ENCODE peak calls at places on chromosomes 11 and 22, in five cellular contexts. One of them, this sample, is unnamed. For H3K9me3, the result is how much of the 10 kb centered on the place peaks cover.

GRCh38 chr11:71495286-71496090 is 31.6 kb upstream of the KRTAP5-7 start:
- DNase-seq in CD8-positive, alpha-beta T cell: no peak
- DNase-seq in HCT116: no peak
- DNase-seq in suprapubic skin: peak
- DNase-seq in tibial nerve: no peak
- DNase-seq in this sample: no peak

GRCh38 chr22:39244073-39244495 is 698 bp downstream of the PDGFB start:
- DNase-seq in CD8-positive, alpha-beta T cell: no peak
- DNase-seq in tibial nerve: no peak
- DNase-seq in suprapubic skin: no peak
- DNase-seq in HCT116: no peak
- DNase-seq in this sample: no peak

GRCh38 chr11:27524155-27524554 is 17.6 kb upstream of the LIN7C start:
- DNase-seq in HCT116: peak
- DNase-seq in tibial nerve: no peak
- DNase-seq in suprapubic skin: no peak
- DNase-seq in CD8-positive, alpha-beta T cell: no peak
- DNase-seq in this sample: no peak

GRCh38 chr11:113831314-113831713 is 44.1 kb downstream of the USP28 start:
- DNase-seq in HCT116: no peak
- DNase-seq in tibial nerve: no peak
- DNase-seq in suprapubic skin: no peak
- DNase-seq in CD8-positive, alpha-beta T cell: no peak
- DNase-seq in this sample: no peak

GRCh38 chr11:38503876-38504275 is 1905.8 kb upstream of the RAG2 start:
- DNase-seq in tibial nerve: no peak
- DNase-seq in suprapubic skin: no peak
- DNase-seq in CD8-positive, alpha-beta T cell: no peak
- DNase-seq in HCT116: no peak
- DNase-seq in this sample: no peak

GRCh38 chr11:68968306-68969255 is 12.2 kb downstream of the MRGPRD start:
- DNase-seq in CD8-positive, alpha-beta T cell: no peak
- DNase-seq in suprapubic skin: peak
- DNase-seq in HCT116: no peak
- DNase-seq in tibial nerve: no peak
- DNase-seq in this sample: no peak

GRCh38 chr11:66277475-66278391 is at the start of gene CNIH2:
- DNase-seq in HCT116: no peak
- DNase-seq in tibial nerve: no peak
- DNase-seq in suprapubic skin: no peak
- DNase-seq in CD8-positive, alpha-beta T cell: no peak
- DNase-seq in this sample: peak

GRCh38 chr22:37716708-37717107 is 19.9 kb downstream of the TRIOBP start:
- DNase-seq in suprapubic skin: no peak
- DNase-seq in CD8-positive, alpha-beta T cell: no peak
- DNase-seq in tibial nerve: no peak
- DNase-seq in HCT116: no peak
- DNase-seq in this sample: no peak

GRCh38 chr11:46278387-46279173 is 1.1 kb downstream of the CREB3L1 start:
- DNase-seq in HCT116: no peak
- DNase-seq in suprapubic skin: no peak
- DNase-seq in tibial nerve: no peak
- DNase-seq in CD8-positive, alpha-beta T cell: no peak
- DNase-seq in this sample: peak

GRCh38 chr11:69348414-69349235 is 54.7 kb downstream of the MYEOV start:
- DNase-seq in CD8-positive, alpha-beta T cell: no peak
- DNase-seq in tibial nerve: no peak
- DNase-seq in HCT116: no peak
- DNase-seq in suprapubic skin: peak
- DNase-seq in this sample: no peak

GRCh38 chr11:87035976-87036583 is 1.7 kb upstream of the TMEM135 start:
- DNase-seq in tibial nerve: no peak
- DNase-seq in HCT116: no peak
- DNase-seq in CD8-positive, alpha-beta T cell: no peak
- DNase-seq in suprapubic skin: no peak
- DNase-seq in this sample: no peak

GRCh38 chr11:131290111-131290510 is 80.3 kb upstream of the NTM start:
- DNase-seq in HCT116: no peak
- DNase-seq in CD8-positive, alpha-beta T cell: no peak
- DNase-seq in tibial nerve: no peak
- DNase-seq in suprapubic skin: no peak
- DNase-seq in this sample: no peak

GRCh38 chr22:41820447-41820846 is 12.5 kb upstream of the SREBF2 start:
- DNase-seq in tibial nerve: no peak
- DNase-seq in HCT116: no peak
- DNase-seq in CD8-positive, alpha-beta T cell: no peak
- DNase-seq in suprapubic skin: no peak
- DNase-seq in this sample: no peak

GRCh38 chr11:18455686-18456372 is at the start of gene LDHAL6A:
- DNase-seq in suprapubic skin: no peak
- DNase-seq in CD8-positive, alpha-beta T cell: no peak
- DNase-seq in HCT116: no peak
- DNase-seq in tibial nerve: no peak
- DNase-seq in this sample: no peak

GRCh38 chr11:12961615-12962014 is 47.5 kb upstream of the RASSF10 start:
- DNase-seq in CD8-positive, alpha-beta T cell: no peak
- DNase-seq in suprapubic skin: no peak
- DNase-seq in HCT116: no peak
- DNase-seq in tibial nerve: no peak
- DNase-seq in this sample: no peak

GRCh38 chr22:29727248-29727551 is 7.4 kb downstream of the CABP7 start:
- DNase-seq in HCT116: no peak
- DNase-seq in suprapubic skin: no peak
- DNase-seq in CD8-positive, alpha-beta T cell: no peak
- DNase-seq in tibial nerve: no peak
- DNase-seq in this sample: no peak

GRCh38 chr11:20363500-20364411 is at the start of gene HTATIP2:
- DNase-seq in HCT116: no peak
- DNase-seq in CD8-positive, alpha-beta T cell: peak
- DNase-seq in tibial nerve: no peak
- DNase-seq in suprapubic skin: peak
- DNase-seq in this sample: peak

GRCh38 chr11:124194696-124195418 is 11.7 kb downstream of the OR10D3 start:
- DNase-seq in CD8-positive, alpha-beta T cell: no peak
- DNase-seq in suprapubic skin: no peak
- DNase-seq in tibial nerve: no peak
- DNase-seq in HCT116: peak
- DNase-seq in this sample: no peak

GRCh38 chr11:104275992-104276391 is 112.0 kb upstream of the PDGFD start:
- DNase-seq in CD8-positive, alpha-beta T cell: no peak
- DNase-seq in suprapubic skin: no peak
- DNase-seq in HCT116: no peak
- DNase-seq in tibial nerve: no peak
- DNase-seq in this sample: no peak

GRCh38 chr22:35330258-35330861 is 30.7 kb downstream of the TOM1 start:
- DNase-seq in CD8-positive, alpha-beta T cell: no peak
- DNase-seq in HCT116: no peak
- DNase-seq in tibial nerve: peak
- DNase-seq in suprapubic skin: peak
- DNase-seq in this sample: no peak

GRCh38 chr11:58434217-58434616 is 6.3 kb upstream of the OR5B2 start:
- DNase-seq in CD8-positive, alpha-beta T cell: no peak
- DNase-seq in suprapubic skin: no peak
- DNase-seq in HCT116: no peak
- DNase-seq in tibial nerve: no peak
- DNase-seq in this sample: no peak

GRCh38 chr11:68200639-68201038 is 12.5 kb downstream of the KMT5B start:
- DNase-seq in HCT116: no peak
- DNase-seq in suprapubic skin: no peak
- DNase-seq in CD8-positive, alpha-beta T cell: no peak
- DNase-seq in tibial nerve: no peak
- DNase-seq in this sample: no peak

GRCh38 chr22:37300551-37301017 is 18.3 kb downstream of the CYTH4 start:
- DNase-seq in suprapubic skin: no peak
- DNase-seq in CD8-positive, alpha-beta T cell: no peak
- DNase-seq in HCT116: no peak
- DNase-seq in tibial nerve: no peak
- DNase-seq in this sample: no peak

GRCh38 chr11:20443596-20443995 is 56.1 kb downstream of the PRMT3 start:
- DNase-seq in HCT116: peak
- DNase-seq in suprapubic skin: no peak
- DNase-seq in tibial nerve: no peak
- DNase-seq in CD8-positive, alpha-beta T cell: no peak
- DNase-seq in this sample: no peak

GRCh38 chr22:27737521-27737920 is 64.0 kb downstream of the MN1 start:
- DNase-seq in CD8-positive, alpha-beta T cell: no peak
- DNase-seq in suprapubic skin: no peak
- DNase-seq in HCT116: no peak
- DNase-seq in tibial nerve: no peak
- DNase-seq in this sample: no peak

GRCh38 chr22:39959640-39960447 is at the start of gene TMA7B:
- DNase-seq in suprapubic skin: no peak
- DNase-seq in HCT116: no peak
- DNase-seq in CD8-positive, alpha-beta T cell: no peak
- DNase-seq in tibial nerve: no peak
- DNase-seq in this sample: peak

GRCh38 chr11:104897891-104898684 is at the start of gene CASP12:
- DNase-seq in suprapubic skin: no peak
- DNase-seq in CD8-positive, alpha-beta T cell: no peak
- DNase-seq in HCT116: no peak
- DNase-seq in tibial nerve: no peak
- DNase-seq in this sample: no peak

GRCh38 chr11:56841210-56841810 is 92.8 kb upstream of the OR9G4 start:
- DNase-seq in suprapubic skin: no peak
- DNase-seq in tibial nerve: no peak
- DNase-seq in CD8-positive, alpha-beta T cell: no peak
- DNase-seq in HCT116: peak
- DNase-seq in this sample: no peak

GRCh38 chr22:37843746-37844089 is 416 bp downstream of the ANKRD54 start:
- DNase-seq in HCT116: no peak
- DNase-seq in CD8-positive, alpha-beta T cell: no peak
- DNase-seq in suprapubic skin: no peak
- DNase-seq in tibial nerve: peak
- DNase-seq in this sample: peak

GRCh38 chr11:17648528-17648927 is 70.8 kb upstream of the MYOD1 start:
- DNase-seq in HCT116: no peak
- DNase-seq in suprapubic skin: no peak
- DNase-seq in tibial nerve: no peak
- DNase-seq in CD8-positive, alpha-beta T cell: no peak
- DNase-seq in this sample: no peak

GRCh38 chr11:78834886-78835285 is 260.2 kb upstream of the NARS2 start:
- DNase-seq in suprapubic skin: no peak
- DNase-seq in HCT116: no peak
- DNase-seq in tibial nerve: no peak
- DNase-seq in CD8-positive, alpha-beta T cell: no peak
- DNase-seq in this sample: no peak

GRCh38 chr11:8906629-8907028 is 4.4 kb upstream of the AKIP1 start:
- DNase-seq in tibial nerve: no peak
- DNase-seq in suprapubic skin: no peak
- DNase-seq in CD8-positive, alpha-beta T cell: no peak
- DNase-seq in HCT116: peak
- DNase-seq in this sample: no peak

GRCh38 chr11:34840736-34841386 is 75.3 kb downstream of the APIP start:
- DNase-seq in tibial nerve: no peak
- DNase-seq in CD8-positive, alpha-beta T cell: no peak
- DNase-seq in HCT116: peak
- DNase-seq in suprapubic skin: no peak
- DNase-seq in this sample: no peak

GRCh38 chr11:662689-663274 is 25.7 kb downstream of the DRD4 start:
- DNase-seq in suprapubic skin: no peak
- DNase-seq in HCT116: peak
- DNase-seq in tibial nerve: peak
- DNase-seq in CD8-positive, alpha-beta T cell: no peak
- DNase-seq in this sample: no peak

GRCh38 chr22:37564111-37564711 is 3.9 kb downstream of the CDC42EP1 start:
- DNase-seq in suprapubic skin: no peak
- DNase-seq in tibial nerve: no peak
- DNase-seq in CD8-positive, alpha-beta T cell: no peak
- DNase-seq in HCT116: no peak
- DNase-seq in this sample: no peak

GRCh38 chr11:69380921-69381581 is 87.1 kb downstream of the MYEOV start:
- DNase-seq in suprapubic skin: peak
- DNase-seq in HCT116: no peak
- DNase-seq in CD8-positive, alpha-beta T cell: no peak
- DNase-seq in tibial nerve: peak
- DNase-seq in this sample: no peak

GRCh38 chr11:115576606-115577005 is 72.4 kb upstream of the CADM1 start:
- DNase-seq in tibial nerve: no peak
- DNase-seq in HCT116: no peak
- DNase-seq in CD8-positive, alpha-beta T cell: no peak
- DNase-seq in suprapubic skin: no peak
- DNase-seq in this sample: no peak
- H3K9me3 ChIP-seq in tibial nerve: under half
- H3K9me3 ChIP-seq in HCT116: under half
- H3K9me3 ChIP-seq in CD8-positive, alpha-beta T cell: under half
- H3K9me3 ChIP-seq in suprapubic skin: under half
- H3K9me3 ChIP-seq in this sample: under half

DNA sequence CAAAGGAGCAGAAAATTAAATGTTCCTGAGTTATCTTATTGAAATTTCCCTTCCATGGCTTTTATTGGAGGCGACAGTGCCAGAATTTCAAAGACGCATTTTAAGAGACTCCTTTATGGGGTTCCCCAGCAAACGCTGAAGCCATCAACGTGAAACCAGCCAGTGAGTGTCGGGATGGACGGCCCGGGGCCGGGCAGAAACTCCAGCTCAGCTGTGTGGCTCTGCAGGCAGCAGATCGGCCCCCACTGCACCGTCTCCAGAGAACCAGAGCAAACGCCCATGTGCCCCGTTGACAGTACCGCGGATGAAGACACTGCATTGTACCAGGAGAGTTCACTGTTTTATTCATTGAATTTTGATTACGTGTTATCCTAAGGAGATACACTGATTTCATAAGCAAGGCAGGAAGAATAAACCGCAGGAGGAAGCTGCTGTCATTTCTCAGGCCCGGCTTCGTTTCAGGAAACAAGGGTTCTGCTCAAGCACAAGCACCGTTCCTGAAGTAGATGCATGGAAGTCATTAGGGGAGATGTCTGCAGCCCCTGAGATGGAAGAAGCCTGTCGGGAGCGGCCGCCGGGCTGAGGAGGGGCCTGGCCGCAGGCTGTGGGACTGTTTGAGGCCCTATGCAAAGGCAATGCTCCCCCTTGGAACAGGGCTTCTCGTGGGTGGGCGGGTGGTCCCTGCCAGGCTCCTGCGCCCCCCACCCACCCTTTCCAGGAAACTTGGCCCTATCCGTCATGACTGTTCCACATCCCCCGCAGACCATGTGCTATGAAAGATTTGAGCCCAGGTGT is 639.7 kb downstream of the TBC1D22A start:
- DNase-seq in tibial nerve: no peak
- DNase-seq in HCT116: no peak
- DNase-seq in CD8-positive, alpha-beta T cell: no peak
- DNase-seq in suprapubic skin: no peak
- DNase-seq in this sample: no peak
- H3K9me3 ChIP-seq in tibial nerve: under half
- H3K9me3 ChIP-seq in HCT116: under half
- H3K9me3 ChIP-seq in CD8-positive, alpha-beta T cell: under half
- H3K9me3 ChIP-seq in suprapubic skin: under half
- H3K9me3 ChIP-seq in this sample: under half

GRCh38 chr11:6876914-6877313 is 489 bp downstream of the OR10A4 start:
- DNase-seq in suprapubic skin: no peak
- DNase-seq in HCT116: no peak
- DNase-seq in CD8-positive, alpha-beta T cell: no peak
- DNase-seq in tibial nerve: no peak
- DNase-seq in this sample: no peak
- H3K9me3 ChIP-seq in suprapubic skin: under half
- H3K9me3 ChIP-seq in HCT116: under half
- H3K9me3 ChIP-seq in CD8-positive, alpha-beta T cell: under half
- H3K9me3 ChIP-seq in tibial nerve: under half
- H3K9me3 ChIP-seq in this sample: under half

GRCh38 chr22:47191630-47192105 is 429.2 kb downstream of the TBC1D22A start:
- DNase-seq in HCT116: no peak
- DNase-seq in CD8-positive, alpha-beta T cell: no peak
- DNase-seq in tibial nerve: no peak
- DNase-seq in suprapubic skin: no peak
- DNase-seq in this sample: no peak
- H3K9me3 ChIP-seq in HCT116: under half
- H3K9me3 ChIP-seq in CD8-positive, alpha-beta T cell: under half
- H3K9me3 ChIP-seq in tibial nerve: under half
- H3K9me3 ChIP-seq in suprapubic skin: under half
- H3K9me3 ChIP-seq in this sample: under half